ENCODE peak calls at places on chromosome 6, in four cellular contexts. W, H, C and I are unnamed samples.

GRCh38 chr6:70901324-70901723 is 55.5 kb downstream of the B3GAT2 start:
- DNase-seq in W (no peak), H (no peak), C (no peak), I (no peak)

GRCh38 chr6:42294759-42295158 is 77.1 kb upstream of the MRPS10 start:
- DNase-seq in W (no peak), H (peak), C (peak), I (no peak)

GRCh38 chr6:165581678-165582077 is 81.4 kb downstream of the PDE10A start:
- DNase-seq in W (no peak), H (no peak), C (no peak), I (no peak)

GRCh38 chr6:34602318-34603111 is 46.4 kb upstream of the SPDEF start:
- DNase-seq in W (no peak), H (peak), C (no peak), I (no peak)

GRCh38 chr6:43990627-43991619 is 136.3 kb downstream of the MRPL14 start:
- DNase-seq in W (no peak), H (no peak), C (no peak), I (peak)

GRCh38 chr6:148998704-148999103 is 251.9 kb downstream of the UST start:
- DNase-seq in W (no peak), H (no peak), C (no peak), I (no peak)

GRCh38 chr6:116176596-116176995 is 50.7 kb upstream of the COL10A1 start:
- DNase-seq in W (no peak), H (no peak), C (no peak), I (no peak)

GRCh38 chr6:149045404-149045803 is 272.1 kb upstream of the TAB2 start:
- DNase-seq in W (no peak), H (no peak), C (no peak), I (no peak)

GRCh38 chr6:51934098-51934497 is 153.3 kb downstream of the PKHD1 start:
- DNase-seq in W (no peak), H (no peak), C (no peak), I (no peak)

GRCh38 chr6:127022297-127022696 is 96.2 kb upstream of the RSPO3 start:
- DNase-seq in W (no peak), H (no peak), C (peak), I (peak)

GRCh38 chr6:63663147-63663877 is 27.7 kb downstream of the PHF3 start:
- DNase-seq in W (no peak), H (peak), C (peak), I (no peak)

GRCh38 chr6:81838031-81838430 is 85.5 kb upstream of the TENT5A start:
- DNase-seq in W (no peak), H (no peak), C (no peak), I (no peak)

GRCh38 chr6:16712250-16712930 is 48.9 kb downstream of the ATXN1 start:
- DNase-seq in W (no peak), H (no peak), C (no peak), I (no peak)

GRCh38 chr6:35948725-35949124 is 27.8 kb upstream of the SRPK1 start:
- DNase-seq in W (no peak), H (no peak), C (no peak), I (no peak)

GRCh38 chr6:24908555-24908954 is 27.2 kb downstream of the RIPOR2 start:
- DNase-seq in W (no peak), H (no peak), C (peak), I (no peak)

GRCh38 chr6:107115695-107116327 is 496 bp upstream of the BEND3 start:
- DNase-seq in W (peak), H (peak), C (no peak), I (no peak)

GRCh38 chr6:81753709-81754678 is 1.5 kb upstream of the TENT5A start:
- DNase-seq in W (peak), H (peak), C (no peak), I (peak)

GRCh38 chr6:89071036-89071435 is 9.5 kb upstream of the PNRC1 start:
- DNase-seq in W (no peak), H (no peak), C (no peak), I (no peak)

GRCh38 chr6:156109713-156110112 is 654.1 kb upstream of the NOX3 start:
- DNase-seq in W (no peak), H (no peak), C (no peak), I (no peak)

GRCh38 chr6:26183581-26184408 is 96.6 kb downstream of the HFE start:
- DNase-seq in W (peak), H (peak), C (peak), I (peak)

GRCh38 chr6:159169193-159169555 is at the start of gene FNDC1:
- DNase-seq in W (no peak), H (no peak), C (no peak), I (peak)

GRCh38 chr6:159170999-159171712 is 2.0 kb downstream of the FNDC1 start:
- DNase-seq in W (no peak), H (peak), C (no peak), I (no peak)

GRCh38 chr6:159169557-159170332 is 545 bp downstream of the FNDC1 start:
- DNase-seq in W (no peak), H (peak), C (no peak), I (peak)

GRCh38 chr6:159170333-159170672 is 1.1 kb downstream of the FNDC1 start:
- DNase-seq in W (no peak), H (no peak), C (no peak), I (no peak)

DNA sequence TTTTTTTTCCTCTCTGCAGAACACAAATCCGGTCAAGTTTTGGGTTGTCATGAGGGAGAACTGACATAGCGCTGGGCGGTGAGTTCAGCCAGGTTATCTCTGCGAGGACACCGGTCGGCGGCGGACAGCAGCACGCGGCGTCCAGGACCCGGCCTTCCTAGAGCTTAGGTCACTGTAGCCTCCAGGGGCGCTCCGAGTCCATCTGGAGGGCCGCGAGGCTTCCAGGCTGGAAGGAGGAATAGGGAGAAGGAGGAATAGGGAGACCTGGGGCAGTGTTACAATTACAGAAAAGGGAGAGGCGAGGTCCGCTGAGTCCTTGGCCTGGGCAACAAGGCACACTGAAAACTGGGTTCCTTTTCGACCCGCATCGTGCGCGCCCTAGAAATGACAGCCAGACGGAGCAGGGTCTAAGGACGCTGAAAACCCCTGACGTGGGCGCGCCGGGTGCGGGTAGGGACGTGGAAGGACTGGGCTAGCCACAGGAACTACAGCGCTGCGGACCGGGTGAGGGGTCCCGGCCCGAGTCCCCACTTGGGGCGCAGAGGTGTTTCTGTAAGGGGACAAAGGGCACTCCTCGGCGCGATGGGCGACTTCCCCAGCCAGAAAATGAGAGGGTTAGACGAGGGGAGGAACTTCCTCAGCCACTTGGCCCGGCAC is 536 bp upstream of the FNDC1 start:
- DNase-seq in W (no peak), H (no peak), C (no peak), I (peak)
- H3K4me3 ChIP-seq in W (no peak), H (no peak), C (peak), I (peak)

DNA sequence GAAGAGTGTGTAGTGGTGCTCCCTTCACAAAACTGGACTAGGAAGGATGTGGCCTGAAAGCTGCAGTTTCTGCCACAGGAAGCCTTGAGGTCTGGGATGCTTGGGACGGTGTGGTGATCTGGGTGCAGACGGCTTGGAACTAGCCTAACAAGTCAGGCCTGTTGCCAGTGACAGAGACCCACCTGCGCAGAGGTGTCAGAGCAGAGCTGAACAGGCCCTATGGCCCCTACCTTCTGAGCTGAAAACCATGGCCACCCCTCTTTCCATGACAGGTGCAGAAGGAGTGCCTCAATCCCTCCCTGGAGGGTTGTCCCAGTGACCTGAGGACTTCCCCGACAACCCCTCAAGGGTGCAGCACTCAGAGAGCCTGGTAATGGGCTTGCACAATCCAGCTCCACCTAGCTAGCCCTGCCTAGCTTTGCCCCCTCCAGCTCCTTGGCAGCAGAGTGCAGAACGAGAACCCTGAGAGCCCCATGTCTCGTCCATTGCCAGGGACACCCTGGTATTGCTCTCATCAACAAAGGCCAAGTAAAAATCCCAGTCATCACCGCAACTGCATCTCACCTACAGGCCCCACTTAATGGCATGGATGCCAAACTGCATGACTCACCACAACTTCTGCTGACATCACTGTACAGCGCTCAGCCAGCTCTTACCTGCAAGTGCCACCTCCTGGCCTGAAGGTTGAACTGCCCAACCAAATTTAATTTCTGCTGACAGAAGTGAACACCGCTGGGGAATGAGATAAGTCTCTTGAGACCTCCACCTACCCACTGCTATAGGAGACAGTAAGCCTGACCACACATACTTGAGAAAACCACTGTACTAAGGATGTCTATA is 563.1 kb downstream of the TFAP2A start:
- DNase-seq in W (no peak), H (peak), C (no peak), I (no peak)
- TF ChIP-seq CTCF in W (no peak), H (peak), C (peak), I (no peak)

DNA sequence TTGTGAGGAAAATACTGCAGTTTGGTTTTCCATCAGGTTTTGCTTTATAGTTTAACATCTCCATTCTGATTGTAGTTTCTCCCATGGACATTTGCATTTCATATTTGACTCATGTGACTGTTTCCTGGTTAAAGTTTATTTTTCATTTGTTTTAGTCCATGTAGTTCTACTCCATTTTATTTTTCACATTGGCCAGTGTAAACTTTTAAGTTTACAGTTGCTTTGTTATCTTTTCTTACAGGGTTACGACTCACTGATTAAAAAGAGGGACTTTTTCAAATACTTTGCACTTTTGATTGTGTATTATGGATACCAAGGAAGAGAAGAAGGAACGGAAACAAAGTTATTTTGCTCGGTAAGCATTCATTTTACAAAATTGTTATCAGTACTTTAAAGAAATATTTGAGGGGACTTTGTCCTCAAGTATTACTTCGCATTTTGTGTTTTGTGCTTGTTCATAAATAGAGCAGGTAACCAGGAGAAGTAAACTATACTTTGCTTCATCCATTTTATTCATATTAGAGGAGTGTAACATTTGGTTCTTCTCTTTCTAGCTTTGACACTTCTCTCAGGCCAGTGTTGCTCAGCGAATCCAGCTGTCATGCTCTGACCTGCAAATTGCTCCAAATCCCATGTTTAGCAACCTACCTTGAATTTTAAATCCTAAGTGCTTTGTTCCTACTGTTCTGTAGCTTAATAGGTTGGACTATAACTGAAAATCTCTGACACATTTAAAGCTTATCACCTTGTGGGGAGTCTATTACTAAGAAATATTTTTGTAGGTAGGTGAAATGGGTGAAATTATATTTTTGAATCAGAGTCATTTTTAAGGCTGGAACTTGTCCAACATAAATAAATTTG is 24.5 kb downstream of the NCOA7 start:
- DNase-seq in W (no peak), H (no peak), C (no peak), I (no peak)
- H3K4me3 ChIP-seq in W (no peak), H (no peak), C (no peak), I (peak)

DNA sequence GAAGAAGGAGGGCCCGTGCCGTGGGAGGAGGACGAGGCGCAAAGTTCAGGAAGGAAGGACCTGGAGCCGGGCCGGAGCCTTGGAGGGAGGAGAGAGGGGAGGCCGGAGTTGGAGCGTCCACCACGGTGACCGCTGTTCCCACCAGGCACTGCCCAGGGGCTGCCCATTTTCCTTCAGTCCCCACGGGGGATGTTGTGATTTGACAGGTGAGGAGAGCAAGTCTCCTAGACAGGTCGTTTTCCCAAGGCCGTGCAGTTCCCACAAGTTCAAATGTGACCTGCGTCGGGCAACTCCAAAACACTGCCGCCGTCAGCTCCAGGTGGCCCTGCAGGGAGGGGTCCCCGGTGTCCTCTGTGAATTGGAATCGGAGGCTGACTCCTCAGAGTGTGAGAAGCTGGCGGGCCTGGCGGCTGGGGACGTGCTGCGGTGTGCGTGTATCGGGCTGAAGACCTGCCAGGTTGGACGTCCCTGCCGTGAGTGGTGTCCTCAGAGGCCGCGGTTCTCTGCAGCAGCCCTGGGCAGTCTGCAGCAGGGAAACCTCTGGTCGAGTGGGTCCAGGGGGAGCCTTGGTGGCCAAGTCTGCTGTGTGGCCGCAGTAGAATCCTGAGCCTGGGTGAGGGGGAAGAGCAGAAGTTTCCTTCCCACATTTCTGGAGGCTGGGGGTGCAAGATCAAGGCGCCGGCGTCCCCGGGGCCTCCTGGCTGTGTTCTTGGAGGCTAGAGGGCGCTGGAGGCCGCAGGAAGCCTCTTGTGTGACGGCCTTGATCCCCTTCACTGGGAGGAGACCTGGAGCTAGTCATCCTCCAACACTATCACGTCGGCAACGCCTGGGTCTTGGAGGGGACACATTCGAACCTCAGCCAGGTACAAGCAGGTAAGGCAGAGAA is 115.0 kb upstream of the FRMD1 start:
- DNase-seq in W (no peak), H (no peak), C (no peak), I (no peak)
- TF ChIP-seq CTCF in W (no peak), H (no peak), C (no peak), I (no peak)

GRCh38 chr6:170175644-170176620 is 114.9 kb downstream of the DLL1 start:
- DNase-seq in W (no peak), H (no peak), C (no peak), I (no peak)
- H3K4me3 ChIP-seq in W (no peak), H (no peak), C (no peak), I (no peak)

DNA sequence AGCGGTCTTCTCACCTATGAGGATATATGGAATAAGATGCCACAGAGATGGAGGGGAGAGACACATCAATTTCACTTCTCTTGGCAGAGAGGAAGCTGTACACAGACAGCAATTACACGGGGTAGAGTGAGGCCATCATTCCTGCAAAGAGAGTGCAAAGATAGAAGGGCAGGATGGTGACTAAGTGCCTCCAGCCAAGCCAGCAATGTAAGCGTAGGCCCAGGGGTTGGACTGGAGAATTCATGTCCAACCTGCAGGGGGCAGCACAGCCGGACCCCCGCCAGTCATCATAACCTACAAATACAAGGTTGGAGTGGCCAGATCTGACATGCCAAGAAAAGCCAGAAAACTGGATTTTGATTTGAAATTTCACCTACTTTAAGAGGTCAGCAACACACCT is 56.3 kb downstream of the NRN1 start:
- DNase-seq in W (no peak), H (peak), C (no peak), I (no peak)
- TF ChIP-seq CTCF in W (no peak), H (peak), C (peak), I (peak)

GRCh38 chr6:111663692-111664564 is 58.2 kb upstream of the TRAF3IP2 start:
- DNase-seq in W (no peak), H (no peak), C (no peak), I (peak)
- H3K4me3 ChIP-seq in W (no peak), H (no peak), C (no peak), I (no peak)

GRCh38 chr6:137589067-137589848 is 95.1 kb upstream of the OLIG3 start:
- DNase-seq in W (no peak), H (peak), C (no peak), I (no peak)
- TF ChIP-seq CTCF in W (no peak), H (peak), C (peak), I (peak)